ENCODE peak calls at places on chromosome 12, in eight cellular contexts. I is activated T-cell treated with anti-CD3 and anti-CD28 coated beads for 48 hours, M is H9, Z is COR-L47, L is glutamatergic neuron, O is breast epithelium, N is dorsolateral prefrontal cortex, H is A549. R is an unnamed sample.

GRCh38 chr12:10385181-10385613 is 4.6 kb downstream of the KLRK1 start:
- DNase-seq in I (no peak), N (no peak), H (no peak), O (no peak), L (no peak), M (no peak), Z (no peak), R (no peak)

GRCh38 chr12:122116707-122117535 is 38.4 kb downstream of the MLXIP start:
- DNase-seq in L (no peak), H (no peak), N (peak), Z (no peak), O (no peak), I (no peak), M (no peak), R (peak)

GRCh38 chr12:108295631-108296030 is 43.5 kb downstream of the CMKLR1 start:
- DNase-seq in M (no peak), H (no peak), I (no peak), O (no peak), L (peak), N (no peak), Z (no peak), R (no peak)

GRCh38 chr12:49974231-49974675 is 1.5 kb downstream of the AQP6 start:
- DNase-seq in O (no peak), Z (no peak), I (no peak), M (peak), L (peak), H (no peak), N (peak), R (peak)

GRCh38 chr12:97169922-97170321 is 262.9 kb downstream of the NEDD1 start:
- DNase-seq in H (no peak), O (no peak), L (no peak), M (no peak), Z (no peak), I (no peak), N (no peak), R (no peak)

GRCh38 chr12:28121433-28121832 is 68.8 kb upstream of the CCDC91 start:
- DNase-seq in H (no peak), I (no peak), O (no peak), L (no peak), Z (no peak), M (no peak), N (no peak), R (no peak)

GRCh38 chr12:28489256-28489655 is 299.0 kb downstream of the CCDC91 start:
- DNase-seq in N (no peak), H (no peak), I (no peak), Z (no peak), L (no peak), M (no peak), O (no peak), R (no peak)

GRCh38 chr12:857611-858010 is 91.9 kb downstream of the RAD52 start:
- DNase-seq in I (no peak), Z (no peak), N (no peak), L (no peak), H (peak), M (no peak), O (no peak), R (no peak)

GRCh38 chr12:8951744-8952143 is 2.3 kb upstream of the M6PR start:
- DNase-seq in I (no peak), Z (no peak), N (no peak), H (no peak), M (no peak), L (no peak), O (no peak), R (no peak)

GRCh38 chr12:124659003-124659402 is 91.6 kb upstream of the NCOR2 start:
- DNase-seq in I (no peak), O (no peak), M (no peak), N (no peak), L (no peak), H (no peak), Z (no peak), R (no peak)